ENCODE peak calls at places on chromosomes 16 and 17, in four cellular contexts. F is mesendoderm, Z is H9, V is H1. L is an unnamed sample.

GRCh38 chr17:43791589-43791988 is 11.4 kb downstream of the CFAP97D1 start:
- DNase-seq in F (peak), Z (peak), V (no peak), L (peak)

GRCh38 chr16:48153689-48154265 is 2.0 kb downstream of the ABCC12 start:
- DNase-seq in F (no peak), Z (no peak), V (no peak), L (no peak)

GRCh38 chr17:77036841-77037381 is 103.9 kb upstream of the SEC14L1 start:
- DNase-seq in F (no peak), Z (no peak), V (no peak), L (no peak)

GRCh38 chr17:77493901-77494663 is 353.3 kb downstream of the SEC14L1 start:
- DNase-seq in F (no peak), Z (no peak), V (no peak), L (no peak)

GRCh38 chr17:18974407-18975149 is 22.6 kb downstream of the SLC5A10 start:
- DNase-seq in F (no peak), Z (no peak), V (no peak), L (peak)

GRCh38 chr16:24800586-24800985 is 45.2 kb upstream of the SLC5A11 start:
- DNase-seq in F (peak), Z (no peak), V (no peak), L (peak)

GRCh38 chr16:19264123-19264673 is 21.3 kb upstream of the CLEC19A start:
- DNase-seq in F (no peak), Z (no peak), V (no peak), L (no peak)

GRCh38 chr16:86490859-86491642 is 19.3 kb upstream of the FOXF1 start:
- DNase-seq in F (no peak), Z (no peak), V (no peak), L (peak)

GRCh38 chr16:68910051-68910450 is 66.7 kb downstream of the TANGO6 start:
- DNase-seq in F (no peak), Z (no peak), V (no peak), L (no peak)

GRCh38 chr17:31581491-31581890 is 190.0 kb downstream of the RAB11FIP4 start:
- DNase-seq in F (no peak), Z (peak), V (no peak), L (peak)

GRCh38 chr17:38325221-38325851 is 18.4 kb downstream of the GPR179 start:
- DNase-seq in F (peak), Z (peak), V (no peak), L (no peak)

GRCh38 chr17:42518755-42519545 is 17.1 kb upstream of the NAGLU start:
- DNase-seq in F (no peak), Z (peak), V (no peak), L (no peak)

GRCh38 chr17:71379512-71379911 is 741.3 kb upstream of the SOX9 start:
- DNase-seq in F (no peak), Z (no peak), V (no peak), L (no peak)

GRCh38 chr17:28545787-28546415 is 6.5 kb downstream of the UNC119 start:
- DNase-seq in F (no peak), Z (no peak), V (no peak), L (no peak)

GRCh38 chr17:8488491-8488890 is 52.8 kb downstream of the NDEL1 start:
- DNase-seq in F (no peak), Z (no peak), V (no peak), L (no peak)

GRCh38 chr16:81885976-81886586 is 107.0 kb downstream of the PLCG2 start:
- DNase-seq in F (peak), Z (peak), V (peak), L (peak)

GRCh38 chr17:31696184-31696602 is 162.9 kb downstream of the COPRS start:
- DNase-seq in F (peak), Z (peak), V (peak), L (peak)

GRCh38 chr16:15897834-15898254 is 9.4 kb upstream of the CEP20 start:
- DNase-seq in F (no peak), Z (no peak), V (no peak), L (peak)

GRCh38 chr16:46706642-46707041 is 17.2 kb downstream of the ORC6 start:
- DNase-seq in F (no peak), Z (no peak), V (no peak), L (no peak)

GRCh38 chr17:7260601-7261376 is 1.5 kb downstream of the CLDN7 start:
- DNase-seq in F (peak), Z (peak), V (peak), L (no peak)

GRCh38 chr17:964881-965280 is 14.7 kb downstream of the NXN start:
- DNase-seq in F (no peak), Z (no peak), V (no peak), L (no peak)

GRCh38 chr16:1579214-1579613 is 32.7 kb downstream of the IFT140 start:
- DNase-seq in F (no peak), Z (no peak), V (no peak), L (no peak)

GRCh38 chr16:89484923-89485679 is 5.3 kb downstream of the ANKRD11 start:
- DNase-seq in F (no peak), Z (no peak), V (no peak), L (no peak)

GRCh38 chr17:67544364-67544763 is 167.3 kb downstream of the PITPNC1 start:
- DNase-seq in F (no peak), Z (no peak), V (no peak), L (no peak)

GRCh38 chr17:16442141-16442540 is 26.8 kb downstream of the TRPV2 start:
- DNase-seq in F (no peak), Z (peak), V (no peak), L (no peak)

GRCh38 chr16:51276335-51276734 is 125.3 kb upstream of the SALL1 start:
- DNase-seq in F (no peak), Z (no peak), V (no peak), L (no peak)

GRCh38 chr17:81083125-81083765 is 48.3 kb downstream of the BAIAP2 start:
- DNase-seq in F (no peak), Z (no peak), V (no peak), L (no peak)

GRCh38 chr17:79174905-79175856 is 100.6 kb downstream of the ENGASE start:
- DNase-seq in F (no peak), Z (no peak), V (no peak), L (no peak)

GRCh38 chr17:77478281-77478680 is 337.5 kb downstream of the SEC14L1 start:
- DNase-seq in F (no peak), Z (no peak), V (no peak), L (no peak)

GRCh38 chr16:83900611-83901010 is 1.7 kb downstream of the MLYCD start:
- DNase-seq in F (no peak), Z (no peak), V (no peak), L (no peak)

GRCh38 chr16:87838643-87839541 is 30.4 kb downstream of the SLC7A5 start:
- DNase-seq in F (no peak), Z (no peak), V (no peak), L (no peak)
- H3K23ac ChIP-seq in F (no peak), Z (no peak), V (no peak), L (no peak)

GRCh38 chr16:7646831-7647230 is 314.2 kb downstream of the RBFOX1 start:
- DNase-seq in F (no peak), Z (no peak), V (no peak), L (no peak)
- H3K56ac ChIP-seq in F (no peak), Z (no peak), V (no peak), L (no peak)

GRCh38 chr16:85083051-85083639 is 29.1 kb downstream of the CIBAR2 start:
- DNase-seq in F (no peak), Z (peak), V (peak), L (peak)

GRCh38 chr16:85082553-85083050 is 29.7 kb downstream of the CIBAR2 start:
- DNase-seq in F (no peak), Z (peak), V (peak), L (no peak)

GRCh38 chr16:85086347-85087291 is 25.7 kb downstream of the CIBAR2 start:
- DNase-seq in F (peak), Z (peak), V (peak), L (peak)

GRCh38 chr16:85085721-85086120 is 26.6 kb downstream of the CIBAR2 start:
- DNase-seq in F (no peak), Z (no peak), V (no peak), L (no peak)

DNA sequence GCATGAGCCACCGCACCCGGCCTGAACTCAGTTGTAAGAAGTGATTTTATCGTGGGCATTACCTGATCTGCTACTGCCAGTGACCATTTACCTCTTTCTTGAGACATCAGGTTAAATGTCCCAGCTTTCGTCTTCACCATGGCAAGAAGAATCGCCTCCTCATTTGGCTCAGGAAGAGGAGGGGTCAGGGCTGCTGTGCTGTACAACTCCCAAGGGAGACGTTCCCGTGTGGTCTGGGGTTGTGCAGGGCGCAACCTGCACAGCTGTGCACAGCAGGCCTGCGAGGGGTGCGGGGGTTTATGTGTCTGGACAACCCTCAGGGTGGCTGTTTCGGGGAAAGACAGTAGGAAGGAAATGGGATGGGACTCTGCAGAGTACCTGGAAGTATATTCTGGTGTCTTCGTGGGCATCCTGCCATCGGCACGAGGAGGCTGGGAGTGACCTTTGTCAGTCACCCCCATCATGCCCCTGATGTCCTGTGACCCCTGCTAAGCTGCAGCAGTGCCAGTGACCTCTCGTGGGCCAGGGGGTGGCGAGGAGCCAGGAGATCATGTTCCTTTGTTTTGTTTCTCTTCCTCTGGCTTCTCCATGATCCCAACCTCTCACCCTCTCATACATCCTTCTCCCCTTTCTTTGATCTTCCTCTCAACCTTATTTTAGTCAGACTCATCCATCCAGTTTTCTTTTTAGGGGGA is 27.3 kb downstream of the CIBAR2 start:
- DNase-seq in F (no peak), Z (no peak), V (no peak), L (no peak)
- H3K23ac ChIP-seq in F (peak), Z (no peak), V (no peak), L (no peak)

GRCh38 chr16:80670170-80670865 is 129.5 kb downstream of the DYNLRB2 start:
- DNase-seq in F (no peak), Z (no peak), V (no peak), L (no peak)

GRCh38 chr16:80667925-80668324 is 127.1 kb downstream of the DYNLRB2 start:
- DNase-seq in F (no peak), Z (no peak), V (no peak), L (no peak)

GRCh38 chr16:80669673-80670072 is 128.9 kb downstream of the DYNLRB2 start:
- DNase-seq in F (no peak), Z (no peak), V (no peak), L (no peak)

GRCh38 chr16:80672379-80672778 is 131.6 kb downstream of the DYNLRB2 start:
- DNase-seq in F (no peak), Z (no peak), V (no peak), L (no peak)

DNA sequence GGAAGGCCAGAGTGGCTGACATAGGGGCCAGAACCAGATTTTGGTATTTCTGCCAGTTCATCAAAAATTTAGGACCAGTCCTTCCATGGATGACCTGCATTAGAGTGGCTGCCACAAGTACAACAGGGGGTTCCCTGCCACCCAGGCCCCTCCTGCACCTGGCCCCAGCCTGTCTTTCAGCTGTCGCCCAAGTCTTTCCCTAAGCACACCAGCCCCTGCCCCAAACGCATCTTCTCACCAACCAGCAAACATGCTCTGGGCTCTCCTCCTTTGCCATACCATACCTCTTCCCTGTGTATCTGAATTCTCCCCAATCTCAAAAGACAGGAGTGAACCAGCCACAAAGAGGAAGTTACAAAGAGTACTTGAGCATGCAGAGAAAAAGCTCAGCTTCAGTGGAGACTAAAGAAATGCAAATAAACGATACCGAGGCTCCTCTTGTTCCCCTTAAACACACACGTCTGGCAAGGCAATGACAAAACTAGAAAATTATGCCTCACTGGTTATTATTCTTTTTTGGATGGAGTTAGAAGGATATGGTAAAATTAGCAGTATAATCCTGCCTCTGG is 130.6 kb downstream of the DYNLRB2 start:
- DNase-seq in F (no peak), Z (no peak), V (no peak), L (no peak)
- H3K56ac ChIP-seq in F (no peak), Z (no peak), V (no peak), L (no peak)

DNA sequence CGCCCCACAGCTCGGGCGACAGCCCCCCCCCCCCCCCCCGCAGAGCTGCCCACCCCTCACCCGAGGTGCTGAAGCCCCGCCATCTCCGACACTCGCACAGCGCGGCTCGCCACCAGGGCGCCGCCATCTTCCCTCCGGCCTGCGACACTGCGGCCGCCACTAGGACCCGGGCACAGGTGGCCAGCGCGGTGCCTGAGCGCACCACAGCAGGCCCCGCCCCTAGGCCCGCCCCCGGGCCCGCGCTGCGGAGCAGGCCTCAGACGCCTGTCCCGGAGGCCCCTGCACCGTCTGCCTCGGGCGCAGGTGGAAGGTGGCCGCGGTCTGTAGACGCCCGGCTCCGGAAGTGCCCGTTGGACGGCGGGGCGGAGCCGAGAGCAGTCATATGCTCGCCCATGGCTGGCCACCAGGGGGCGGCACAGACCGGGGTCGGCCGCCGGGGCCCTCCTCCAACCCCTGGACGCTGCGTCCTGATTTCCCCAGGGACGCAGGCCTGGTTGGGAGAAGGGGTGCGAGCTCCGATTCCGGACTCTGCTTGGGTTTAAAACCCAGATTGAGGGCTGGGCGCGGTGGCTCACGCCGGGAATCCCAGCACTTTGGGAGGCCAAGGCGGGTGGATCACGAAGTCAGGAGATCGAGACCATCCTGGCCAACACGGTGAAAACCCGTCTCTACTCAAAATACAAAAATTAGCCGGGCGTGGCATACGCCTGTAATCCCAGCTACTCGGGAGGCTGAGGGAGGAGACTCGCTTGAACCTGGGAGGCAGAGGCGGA is at the start of gene MRPL38:
- DNase-seq in F (peak), Z (peak), V (peak), L (peak)
- H3K23ac ChIP-seq in F (no peak), Z (no peak), V (no peak), L (peak)

GRCh38 chr16:77951788-77952187 is 70.6 kb upstream of the CLEC3A start:
- DNase-seq in F (peak), Z (no peak), V (no peak), L (no peak)
- H3K56ac ChIP-seq in F (no peak), Z (no peak), V (no peak), L (no peak)

GRCh38 chr16:59826767-59827166 is 1092.7 kb upstream of the GOT2 start:
- DNase-seq in F (no peak), Z (no peak), V (no peak), L (no peak)
- H3K23ac ChIP-seq in F (no peak), Z (no peak), V (no peak), L (no peak)

GRCh38 chr16:87848676-87849345 is 20.5 kb downstream of the SLC7A5 start:
- DNase-seq in F (no peak), Z (no peak), V (no peak), L (no peak)

GRCh38 chr16:87849419-87850008 is 19.8 kb downstream of the SLC7A5 start:
- DNase-seq in F (no peak), Z (no peak), V (no peak), L (no peak)

GRCh38 chr16:87851601-87852000 is 17.7 kb downstream of the SLC7A5 start:
- DNase-seq in F (peak), Z (no peak), V (peak), L (no peak)

GRCh38 chr16:87851141-87851587 is 18.1 kb downstream of the SLC7A5 start:
- DNase-seq in F (peak), Z (no peak), V (no peak), L (no peak)

DNA sequence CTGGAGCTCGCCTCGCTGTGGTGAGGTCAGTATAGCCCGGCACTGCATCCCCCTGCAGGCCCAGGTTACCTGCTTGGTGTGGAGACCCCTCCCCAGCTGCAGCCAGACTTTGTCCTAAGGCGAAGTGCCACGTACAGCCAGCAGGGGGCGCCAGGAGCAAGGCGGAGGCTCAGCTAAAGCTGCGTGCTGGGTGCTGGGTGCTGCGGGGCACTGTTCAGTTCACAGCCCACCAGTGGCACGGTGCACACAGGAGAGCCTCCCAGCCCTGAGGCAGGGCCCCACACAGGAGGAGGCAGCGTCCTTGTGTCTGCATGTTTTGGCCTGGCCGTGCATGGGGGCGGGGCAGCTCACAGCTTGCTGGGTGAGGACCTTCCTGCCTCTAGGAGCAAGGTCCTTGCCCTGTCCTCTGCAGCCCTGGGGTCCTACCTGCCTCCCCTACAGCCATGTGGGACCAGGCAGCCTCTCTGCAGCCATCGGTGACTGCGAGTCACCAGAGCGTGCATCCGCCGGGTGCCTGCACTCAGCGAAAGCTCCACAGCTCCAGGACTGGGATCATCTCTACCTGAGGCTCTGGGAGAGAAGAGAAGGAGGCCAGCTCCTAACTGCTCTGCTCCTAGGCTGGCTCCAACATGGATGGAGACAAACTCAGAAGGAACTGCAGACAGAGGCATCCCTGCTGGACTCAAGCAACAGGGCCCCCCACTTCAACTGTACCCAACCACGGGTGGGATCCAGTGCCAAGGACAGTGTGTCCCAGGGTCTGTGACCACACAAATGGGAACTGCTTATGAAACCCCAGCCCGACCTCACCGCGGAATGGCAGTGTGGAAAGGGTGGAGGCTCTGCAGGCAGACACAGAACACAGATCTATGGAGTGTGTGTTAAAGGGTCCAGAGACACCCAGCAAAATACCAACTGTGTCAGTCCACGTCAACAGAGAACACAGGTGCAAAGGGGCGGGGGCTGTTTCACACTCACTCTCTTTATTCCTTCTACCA is 19.0 kb downstream of the SLC7A5 start:
- DNase-seq in F (peak), Z (peak), V (peak), L (peak)
- H3K56ac ChIP-seq in F (peak), Z (no peak), V (no peak), L (no peak)